ENCODE peak calls at places on chromosomes 5 and 9, in eight cellular contexts. C is heart right ventricle, G is IMR-90, W is brain microvascular endothelial cell, Q is OCI-LY7, U is lung, M is tibial artery, F is gastrocnemius medialis. D is an unnamed sample.

GRCh38 chr5:42715791-42716190 is 40.8 kb upstream of the CCDC152 start:
- DNase-seq in C (no peak), G (no peak), W (peak; percentile 2), Q (no peak), U (no peak), M (no peak), F (no peak), D (peak; percentile 70)

GRCh38 chr9:88950341-88951141 is 40.7 kb upstream of the S1PR3 start:
- DNase-seq in C (no peak), G (peak; percentile 84), W (no peak), Q (no peak), U (no peak), M (no peak), F (no peak), D (peak; percentile 46)

GRCh38 chr5:116652196-116652729 is 77.6 kb upstream of the SEMA6A start:
- DNase-seq in C (peak; percentile 76), G (peak; percentile 68), W (peak; percentile 80), Q (no peak), U (peak; percentile 32), M (no peak), F (peak; percentile 51), D (peak; percentile 93)

GRCh38 chr5:65411356-65411755 is 70.4 kb downstream of the ADAMTS6 start:
- DNase-seq in C (no peak), G (no peak), W (no peak), Q (no peak), U (no peak), M (no peak), F (no peak), D (no peak)

GRCh38 chr5:151054713-151055112 is 26.1 kb downstream of the TNIP1 start:
- DNase-seq in C (no peak), G (no peak), W (no peak), Q (no peak), U (no peak), M (no peak), F (no peak), D (no peak)

GRCh38 chr5:146042628-146043279 is 62.6 kb downstream of the PLAC8L1 start:
- DNase-seq in C (no peak), G (peak; percentile 80), W (peak; percentile 29), Q (no peak), U (no peak), M (no peak), F (no peak), D (peak; percentile 71)

GRCh38 chr5:42547146-42547545 is 123.9 kb downstream of the GHR start:
- DNase-seq in C (no peak), G (peak; percentile 27), W (peak; percentile 18), Q (no peak), U (no peak), M (no peak), F (no peak), D (peak; percentile 59)

GRCh38 chr5:155885199-155885598 is 441.8 kb upstream of the SGCD start:
- DNase-seq in C (no peak), G (no peak), W (no peak), Q (no peak), U (no peak), M (no peak), F (no peak), D (no peak)

DNA sequence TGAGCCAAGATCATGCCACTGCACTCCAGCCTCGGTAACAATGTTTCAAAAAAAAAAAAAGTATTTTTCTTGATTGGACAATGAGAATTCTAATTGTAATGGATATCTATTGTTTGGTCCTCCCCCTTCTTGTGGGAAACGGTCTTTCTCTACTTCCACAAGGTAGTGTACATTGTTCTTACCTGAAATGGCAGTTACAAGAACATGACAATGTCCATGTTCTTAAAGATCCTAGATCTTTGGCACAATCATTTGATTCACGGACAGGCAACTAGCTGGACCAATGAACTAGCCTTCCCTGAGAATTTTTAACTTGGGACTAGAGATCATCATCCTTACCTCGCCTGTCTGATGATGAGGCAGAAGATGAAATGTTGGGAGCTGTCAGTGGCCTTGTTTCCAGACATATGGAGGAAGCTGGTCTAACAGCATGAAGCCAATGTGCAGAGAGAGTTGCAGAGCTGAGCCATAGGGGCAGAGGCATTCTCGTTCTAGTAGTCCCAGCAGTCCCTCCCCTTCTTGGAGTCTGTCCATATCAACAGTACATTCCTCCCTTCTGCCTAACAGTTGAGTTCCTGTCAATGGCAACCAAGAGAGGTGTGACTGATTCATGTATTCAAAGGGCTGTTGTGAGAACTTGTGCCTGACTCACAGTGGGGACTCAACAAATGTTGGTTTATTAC is 2.2 kb upstream of the MARCHF6 start:
- DNase-seq in C (peak; percentile 57), G (peak; percentile 91), W (peak; percentile 90), Q (no peak), U (no peak), M (no peak), F (no peak), D (peak; percentile 85)
- H3K4me3 ChIP-seq in C (no peak overlapping the region), G (no peak overlapping the region), W (no peak overlapping the region), Q (no peak overlapping the region), U (no peak overlapping the region), M (no peak overlapping the region), F (no peak overlapping the region), D (no peak overlapping the region)

DNA sequence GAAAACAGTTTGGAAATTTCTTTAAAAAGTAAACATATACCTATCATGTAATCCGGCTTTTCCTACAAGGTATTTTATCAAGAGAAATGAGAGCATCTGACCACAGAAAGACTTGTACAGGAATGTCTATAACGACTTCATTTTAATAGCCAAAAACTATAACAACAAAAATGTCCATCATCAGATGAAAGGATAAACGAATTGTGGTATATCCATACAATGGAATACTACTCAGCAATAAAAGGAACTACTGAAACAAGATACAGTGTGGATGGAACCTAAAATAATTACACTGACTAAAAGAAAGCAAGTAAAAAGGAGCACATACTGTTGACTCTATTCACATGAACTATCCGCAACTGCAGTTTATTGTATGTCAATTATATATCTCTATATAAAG is 1.4 kb upstream of the FTMT start:
- DNase-seq in C (no peak), G (no peak), W (no peak), Q (no peak), U (no peak), M (no peak), F (no peak), D (no peak)
- TF ChIP-seq CTCF in C (no peak), G (no peak), W (no peak), Q (no peak), U (no peak), M (no peak), F (no peak), D (no peak)

DNA sequence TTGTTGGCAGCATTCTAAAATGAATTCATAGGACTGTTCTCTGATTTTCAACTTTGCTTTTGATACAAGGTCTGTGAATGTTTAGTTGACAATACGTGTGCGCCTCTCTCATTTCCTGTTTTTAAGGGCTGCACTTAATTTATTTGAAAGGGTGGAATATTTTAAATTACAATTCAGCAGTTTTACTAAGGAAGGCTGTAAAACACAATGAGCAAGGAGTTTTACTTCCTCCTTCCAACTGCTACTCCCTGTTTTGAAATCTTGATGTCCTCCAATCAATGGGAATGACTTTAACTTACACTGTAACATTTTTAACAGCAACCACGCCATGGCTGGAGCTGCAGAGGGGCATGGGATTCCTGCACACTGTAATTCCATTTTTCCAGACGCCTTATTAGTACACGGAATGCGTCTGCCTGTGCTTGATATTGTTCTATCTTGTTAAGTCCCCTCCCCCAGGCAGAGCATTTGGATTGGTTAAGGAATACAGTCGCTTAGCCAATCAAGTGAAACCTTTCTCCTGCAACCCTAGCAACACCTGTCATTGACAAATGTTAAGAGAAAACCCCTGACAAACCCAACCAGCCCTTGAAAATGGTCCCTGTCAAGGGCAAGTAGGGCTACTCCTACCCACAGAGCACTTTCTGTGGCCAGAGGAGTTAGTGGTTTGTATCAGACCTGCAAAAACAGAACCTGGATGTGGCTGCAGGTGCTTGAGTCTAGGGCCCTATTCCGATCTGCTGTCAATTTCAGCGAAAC is 12.5 kb upstream of the ZSWIM6 start:
- DNase-seq in C (no peak), G (no peak), W (no peak), Q (peak; percentile 15), U (no peak), M (no peak), F (no peak), D (no peak)
- H3K4me3 ChIP-seq in C (peak overlapping the region; percentile 22), G (no peak overlapping the region), W (no peak overlapping the region), Q (no peak overlapping the region), U (no peak overlapping the region), M (no peak overlapping the region), F (no peak overlapping the region), D (no peak overlapping the region)

GRCh38 chr5:81167544-81167943 is 65.6 kb upstream of the CKMT2 start:
- DNase-seq in C (no peak), G (no peak), W (no peak), Q (no peak), U (no peak), M (no peak), F (no peak), D (no peak)

GRCh38 chr5:81164466-81164865 is 68.7 kb upstream of the CKMT2 start:
- DNase-seq in C (no peak), G (no peak), W (no peak), Q (no peak), U (no peak), M (no peak), F (no peak), D (peak; percentile 22)

GRCh38 chr5:81165493-81166119 is 67.5 kb upstream of the CKMT2 start:
- DNase-seq in C (peak; percentile 69), G (peak; percentile 67), W (peak; percentile 47), Q (peak; percentile 57), U (peak; percentile 59), M (no peak), F (no peak), D (peak; percentile 71)

GRCh38 chr5:81164936-81165335 is 68.2 kb upstream of the CKMT2 start:
- DNase-seq in C (no peak), G (peak; percentile 35), W (peak; percentile 11), Q (no peak), U (no peak), M (no peak), F (no peak), D (peak; percentile 83)

GRCh38 chr5:81167078-81167477 is 66.0 kb upstream of the CKMT2 start:
- DNase-seq in C (no peak), G (no peak), W (no peak), Q (no peak), U (no peak), M (no peak), F (no peak), D (no peak)
- TF ChIP-seq CTCF in C (no peak), G (no peak), W (no peak), Q (no peak), U (no peak), M (no peak), F (no peak), D (no peak)

GRCh38 chr9:131406567-131407436 is 12.9 kb downstream of the PRRC2B start:
- DNase-seq in C (no peak), G (no peak), W (no peak), Q (no peak), U (no peak), M (no peak), F (no peak), D (peak; percentile 61)
- H3K4me3 ChIP-seq in C (peak overlapping the region; percentile 23), G (peak overlapping the region; percentile 3), W (no peak overlapping the region), Q (peak overlapping the region; percentile 6), U (no peak overlapping the region), M (peak overlapping the region; percentile 13), F (no peak overlapping the region), D (no peak overlapping the region)

D was measured in astrocyte of the spinal cord.